ENCODE peak calls at places on chromosomes 3 and 15, in four cellular contexts. U is HepG2, L is HCT116, G is K562. N is an unnamed sample.

GRCh38 chr15:39788800-39789565 is 6.3 kb upstream of the FSIP1 start:
- DNase-seq in U (no peak), G (no peak), L (no peak), N (no peak)

GRCh38 chr15:90106522-90107117 is 4.4 kb upstream of the IDH2 start:
- DNase-seq in L (no peak), G (peak; percentile 39), U (no peak), N (no peak)

GRCh38 chr3:4830586-4830914 is 148.7 kb upstream of the BHLHE40 start:
- DNase-seq in L (no peak), U (no peak), G (no peak), N (no peak)

GRCh38 chr3:155356594-155357370 is 63.3 kb upstream of the STRIT1 start:
- DNase-seq in G (peak; percentile 36), U (peak; percentile 33), L (no peak), N (no peak)

GRCh38 chr3:39718674-39719595 is 90.5 kb upstream of the MYRIP start:
- DNase-seq in U (no peak), G (no peak), L (no peak), N (no peak)

GRCh38 chr3:41202834-41203345 is 3.6 kb downstream of the CTNNB1 start:
- DNase-seq in G (peak; percentile 38), U (peak; percentile 43), L (no peak), N (no peak)

GRCh38 chr15:94453227-94453626 is 221.9 kb downstream of the MCTP2 start:
- DNase-seq in U (no peak), L (no peak), G (no peak), N (no peak)

GRCh38 chr3:3610581-3611298 is 188.5 kb upstream of the LRRN1 start:
- DNase-seq in L (no peak), U (no peak), G (no peak), N (no peak)

GRCh38 chr15:88334436-88334835 is 77.9 kb upstream of the NTRK3 start:
- DNase-seq in G (no peak), L (no peak), U (no peak), N (no peak)

GRCh38 chr15:88335074-88335473 is 78.5 kb upstream of the NTRK3 start:
- DNase-seq in L (no peak), G (no peak), U (no peak), N (no peak)

GRCh38 chr15:88326924-88327323 is 70.4 kb upstream of the NTRK3 start:
- DNase-seq in U (no peak), L (no peak), G (no peak), N (no peak)

DNA sequence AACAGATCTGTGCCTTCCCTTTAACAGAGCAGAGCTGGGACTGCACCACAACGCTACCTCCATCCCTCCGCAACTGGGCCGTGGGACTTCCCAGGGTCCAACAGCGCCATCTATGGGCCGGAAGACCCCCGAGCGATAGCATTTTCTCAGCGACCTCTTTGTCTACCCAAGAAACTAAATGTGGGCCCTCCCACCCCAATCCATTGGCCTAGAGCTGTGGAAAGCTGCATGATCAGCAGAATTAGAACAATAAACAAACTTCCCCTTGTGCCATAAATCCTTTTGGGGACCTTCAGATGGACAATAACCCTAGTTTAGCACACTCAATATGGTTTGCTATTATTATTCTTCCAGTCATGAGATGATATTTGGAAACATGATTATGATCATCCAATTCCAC is 74.8 kb upstream of the NTRK3 start:
- DNase-seq in L (peak; percentile 72), G (peak; percentile 68), U (peak; percentile 29), N (peak; percentile 5)
- TF ChIP-seq CTCF in L (peak; percentile 89), G (peak; percentile 76), U (peak; percentile 76), N (peak; percentile 88)

DNA sequence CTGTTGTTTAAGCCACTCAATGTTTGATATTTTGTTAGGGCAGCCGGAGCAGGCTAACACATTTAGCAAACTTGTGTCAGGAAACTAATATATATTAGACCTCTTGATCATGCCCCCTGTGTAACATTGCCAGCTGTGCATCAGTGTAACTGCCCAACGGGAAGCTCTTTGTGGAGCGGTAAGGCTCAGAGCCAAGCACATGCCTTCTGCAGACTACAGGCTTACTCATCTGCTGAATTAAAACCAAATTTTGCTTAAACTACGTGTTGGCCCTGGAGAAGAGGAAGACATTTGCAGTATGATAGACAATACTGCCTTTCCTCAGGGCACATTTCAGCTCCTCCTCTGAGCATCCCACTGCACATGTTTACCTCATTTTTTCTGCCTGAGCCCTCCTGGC is 50.5 kb upstream of the KCNMB2 start:
- DNase-seq in L (no peak), U (no peak), G (no peak), N (no peak)
- TF ChIP-seq TCF7L2 in L (no peak), U (no peak), G (no peak), N (no peak)

GRCh38 chr15:70488941-70489848 is 274.2 kb downstream of the UACA start:
- DNase-seq in G (no peak), L (no peak), U (no peak), N (no peak)
- TF ChIP-seq REST in G (no peak), L (no peak), U (no peak), N (no peak)

GRCh38 chr3:169813757-169814517 is 1.2 kb upstream of the LRRC34 start:
- DNase-seq in G (no peak), U (peak; percentile 33), L (no peak), N (no peak)
- TF ChIP-seq CTCF in G (no peak), U (peak; percentile 69), L (peak; percentile 32), N (peak; percentile 79)